ENCODE peak calls at places on chromosomes 16 and 17, in eight cellular contexts. E is breast epithelium; G is Caki2; W is activated gamma-delta T cell treated with Interleukin-2 at 50 U/mL for 16 hours; D is AG04450; X is activated CD4-positive, alpha-beta T cell treated with anti-CD3 and anti-CD28 coated beads, Interleukin-2, amount 50 U/mL, for 48 hours; T is GM04504; U is myocyte. J is an unnamed sample.

GRCh38 chr17:77033892-77034404 is 106.8 kb upstream of the SEC14L1 start:
- DNase-seq in E (no peak), G (no peak), W (no peak), D (no peak), X (no peak), T (no peak), U (no peak), J (no peak)

GRCh38 chr17:15971108-15971507 is 26.2 kb downstream of the ADORA2B start:
- DNase-seq in E (no peak), G (no peak), W (no peak), D (no peak), X (no peak), T (no peak), U (no peak), J (no peak)

GRCh38 chr17:81519284-81520020 is 6.9 kb upstream of the ACTG1 start:
- DNase-seq in E (no peak), G (peak), W (peak), D (no peak), X (peak), T (no peak), U (no peak), J (no peak)

GRCh38 chr17:28744104-28744801 is 442 bp downstream of the TRAF4 start:
- DNase-seq in E (peak), G (peak), W (peak), D (no peak), X (peak), T (peak), U (peak), J (peak)

GRCh38 chr17:42526031-42526444 is 10.0 kb upstream of the NAGLU start:
- DNase-seq in E (no peak), G (no peak), W (no peak), D (no peak), X (no peak), T (no peak), U (peak), J (peak)

GRCh38 chr16:60203525-60204124 is 1469.5 kb upstream of the GOT2 start:
- DNase-seq in E (no peak), G (no peak), W (no peak), D (no peak), X (no peak), T (no peak), U (peak), J (peak)

GRCh38 chr17:79630120-79630519 is 19.3 kb upstream of the RBFOX3 start:
- DNase-seq in E (no peak), G (no peak), W (no peak), D (no peak), X (no peak), T (no peak), U (no peak), J (no peak)

GRCh38 chr17:38464723-38465419 is 36.6 kb downstream of the ARHGAP23 start:
- DNase-seq in E (peak), G (peak), W (no peak), D (peak), X (no peak), T (peak), U (peak), J (peak)

GRCh38 chr17:77502626-77503292 is 362.0 kb downstream of the SEC14L1 start:
- DNase-seq in E (no peak), G (no peak), W (no peak), D (no peak), X (no peak), T (no peak), U (no peak), J (no peak)

GRCh38 chr16:69567031-69567680 is 1.4 kb downstream of the NFAT5 start:
- DNase-seq in E (peak), G (no peak), W (no peak), D (no peak), X (peak), T (no peak), U (peak), J (peak)

GRCh38 chr16:88764913-88765349 is 20.1 kb downstream of the PIEZO1 start:
- DNase-seq in E (peak), G (peak), W (no peak), D (no peak), X (no peak), T (no peak), U (no peak), J (peak)

GRCh38 chr17:77901476-77901875 is 57.0 kb upstream of the TNRC6C start:
- DNase-seq in E (no peak), G (no peak), W (no peak), D (no peak), X (no peak), T (no peak), U (no peak), J (no peak)

GRCh38 chr17:45702666-45703266 is 81.4 kb upstream of the CRHR1 start:
- DNase-seq in E (no peak), G (peak), W (no peak), D (no peak), X (no peak), T (no peak), U (peak), J (peak)

GRCh38 chr17:17439971-17440843 is 36.6 kb upstream of the MED9 start:
- DNase-seq in E (no peak), G (peak), W (peak), D (no peak), X (peak), T (no peak), U (peak), J (peak)

GRCh38 chr17:43427362-43428043 is 28.7 kb downstream of the ARL4D start:
- DNase-seq in E (no peak), G (peak), W (no peak), D (no peak), X (no peak), T (no peak), U (no peak), J (no peak)

GRCh38 chr16:3305109-3306068 is at the start of the genes TIGD7 and ZNF75A:
- DNase-seq in E (peak), G (peak), W (peak), D (peak), X (peak), T (peak), U (peak), J (peak)